ENCODE peak calls at places on chromosome 20, in five cellular contexts. One of them, this sample, is unnamed. For H3K27me3, the result is how much of the 10 kb centered on the place peaks cover.

GRCh38 chr20:47099749-47100515 is 205.3 kb downstream of the EYA2 start:
- DNase-seq in heart right ventricle: peak
- DNase-seq in fibroblast of lung: peak
- DNase-seq in cardiac muscle cell: peak
- DNase-seq in CD8-positive, alpha-beta T cell: no peak
- DNase-seq in this sample: peak

GRCh38 chr20:48371211-48371610 is 456.6 kb downstream of the PREX1 start:
- DNase-seq in heart right ventricle: no peak
- DNase-seq in cardiac muscle cell: no peak
- DNase-seq in CD8-positive, alpha-beta T cell: no peak
- DNase-seq in fibroblast of lung: no peak
- DNase-seq in this sample: no peak

GRCh38 chr20:64119681-64120341 is 12.4 kb upstream of the NPBWR2 start:
- DNase-seq in heart right ventricle: no peak
- DNase-seq in fibroblast of lung: peak
- DNase-seq in CD8-positive, alpha-beta T cell: no peak
- DNase-seq in cardiac muscle cell: no peak
- DNase-seq in this sample: no peak

GRCh38 chr20:33568378-33569289 is 78.7 kb downstream of the CBFA2T2 start:
- DNase-seq in cardiac muscle cell: no peak
- DNase-seq in heart right ventricle: peak
- DNase-seq in CD8-positive, alpha-beta T cell: no peak
- DNase-seq in fibroblast of lung: peak
- DNase-seq in this sample: no peak

GRCh38 chr20:56400001-56400640 is 7.7 kb downstream of the CSTF1 start:
- DNase-seq in cardiac muscle cell: peak
- DNase-seq in heart right ventricle: peak
- DNase-seq in CD8-positive, alpha-beta T cell: peak
- DNase-seq in fibroblast of lung: peak
- DNase-seq in this sample: no peak

GRCh38 chr20:57072184-57072583 is 194.3 kb downstream of the BMP7 start:
- DNase-seq in fibroblast of lung: no peak
- DNase-seq in cardiac muscle cell: no peak
- DNase-seq in CD8-positive, alpha-beta T cell: no peak
- DNase-seq in heart right ventricle: no peak
- DNase-seq in this sample: no peak

GRCh38 chr20:8964944-8965562 is 103.8 kb upstream of the PLCB4 start:
- DNase-seq in heart right ventricle: no peak
- DNase-seq in cardiac muscle cell: no peak
- DNase-seq in fibroblast of lung: no peak
- DNase-seq in CD8-positive, alpha-beta T cell: no peak
- DNase-seq in this sample: no peak

GRCh38 chr20:10558635-10559187 is 115.1 kb downstream of the JAG1 start:
- DNase-seq in CD8-positive, alpha-beta T cell: peak
- DNase-seq in heart right ventricle: no peak
- DNase-seq in cardiac muscle cell: peak
- DNase-seq in fibroblast of lung: peak
- DNase-seq in this sample: no peak

GRCh38 chr20:54526801-54527200 is 51.4 kb downstream of the DOK5 start:
- DNase-seq in CD8-positive, alpha-beta T cell: no peak
- DNase-seq in heart right ventricle: no peak
- DNase-seq in cardiac muscle cell: peak
- DNase-seq in fibroblast of lung: no peak
- DNase-seq in this sample: no peak

GRCh38 chr20:47379433-47380150 is 23.1 kb upstream of the ZMYND8 start:
- DNase-seq in cardiac muscle cell: peak
- DNase-seq in fibroblast of lung: peak
- DNase-seq in CD8-positive, alpha-beta T cell: no peak
- DNase-seq in heart right ventricle: no peak
- DNase-seq in this sample: no peak

GRCh38 chr20:21705466-21706344 is at the start of gene PAX1:
- DNase-seq in cardiac muscle cell: peak
- DNase-seq in heart right ventricle: no peak
- DNase-seq in CD8-positive, alpha-beta T cell: no peak
- DNase-seq in fibroblast of lung: no peak
- DNase-seq in this sample: no peak

GRCh38 chr20:57629976-57630525 is 9.8 kb upstream of the ZBP1 start:
- DNase-seq in fibroblast of lung: no peak
- DNase-seq in cardiac muscle cell: no peak
- DNase-seq in CD8-positive, alpha-beta T cell: no peak
- DNase-seq in heart right ventricle: peak
- DNase-seq in this sample: no peak

GRCh38 chr20:10359621-10360040 is 74.4 kb downstream of the MKKS start:
- DNase-seq in CD8-positive, alpha-beta T cell: no peak
- DNase-seq in heart right ventricle: no peak
- DNase-seq in fibroblast of lung: peak
- DNase-seq in cardiac muscle cell: peak
- DNase-seq in this sample: no peak

GRCh38 chr20:45867811-45868176 is 10.4 kb downstream of the ZSWIM3 start:
- DNase-seq in cardiac muscle cell: peak
- DNase-seq in fibroblast of lung: peak
- DNase-seq in heart right ventricle: no peak
- DNase-seq in CD8-positive, alpha-beta T cell: no peak
- DNase-seq in this sample: no peak
- H3K27me3 ChIP-seq in cardiac muscle cell: under half
- H3K27me3 ChIP-seq in fibroblast of lung: under half
- H3K27me3 ChIP-seq in heart right ventricle: under half
- H3K27me3 ChIP-seq in CD8-positive, alpha-beta T cell: under half
- H3K27me3 ChIP-seq in this sample: under half

GRCh38 chr20:62975251-62975770 is 22.8 kb downstream of the SLC17A9 start:
- DNase-seq in cardiac muscle cell: no peak
- DNase-seq in heart right ventricle: no peak
- DNase-seq in fibroblast of lung: no peak
- DNase-seq in CD8-positive, alpha-beta T cell: no peak
- DNase-seq in this sample: no peak
- H3K27me3 ChIP-seq in cardiac muscle cell: half or more
- H3K27me3 ChIP-seq in heart right ventricle: half or more
- H3K27me3 ChIP-seq in fibroblast of lung: under half
- H3K27me3 ChIP-seq in CD8-positive, alpha-beta T cell: under half
- H3K27me3 ChIP-seq in this sample: under half

DNA sequence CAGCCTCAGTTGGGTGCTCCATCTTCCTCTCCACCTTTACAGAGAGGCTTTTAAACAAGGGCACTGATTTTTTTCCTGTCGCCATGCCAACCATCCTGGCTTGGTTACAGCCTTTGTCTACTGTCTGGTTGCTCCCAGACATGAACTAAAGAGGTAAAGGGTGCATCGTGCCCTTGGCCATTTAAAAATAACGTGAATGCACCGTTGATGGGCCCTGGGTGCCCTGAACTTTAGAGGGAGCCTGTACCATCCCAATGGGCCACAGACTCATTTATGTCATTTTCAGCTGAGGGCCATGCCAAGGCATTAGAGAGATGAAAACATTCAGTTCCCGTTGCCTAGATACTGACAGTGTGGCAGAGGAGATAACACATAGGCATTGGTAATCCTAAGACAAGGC is 23.3 kb downstream of the TMC2 start:
- DNase-seq in heart right ventricle: no peak
- DNase-seq in cardiac muscle cell: no peak
- DNase-seq in fibroblast of lung: no peak
- DNase-seq in CD8-positive, alpha-beta T cell: no peak
- DNase-seq in this sample: no peak
- H3K27me3 ChIP-seq in heart right ventricle: half or more
- H3K27me3 ChIP-seq in cardiac muscle cell: half or more
- H3K27me3 ChIP-seq in fibroblast of lung: under half
- H3K27me3 ChIP-seq in CD8-positive, alpha-beta T cell: under half
- H3K27me3 ChIP-seq in this sample: under half

GRCh38 chr20:62997626-62998025 is 9.1 kb downstream of the BHLHE23 start:
- DNase-seq in fibroblast of lung: no peak
- DNase-seq in CD8-positive, alpha-beta T cell: no peak
- DNase-seq in heart right ventricle: no peak
- DNase-seq in cardiac muscle cell: no peak
- DNase-seq in this sample: no peak

GRCh38 chr20:63000958-63001357 is 5.8 kb downstream of the BHLHE23 start:
- DNase-seq in cardiac muscle cell: no peak
- DNase-seq in CD8-positive, alpha-beta T cell: no peak
- DNase-seq in heart right ventricle: no peak
- DNase-seq in fibroblast of lung: no peak
- DNase-seq in this sample: no peak

GRCh38 chr20:63000036-63000435 is 6.7 kb downstream of the BHLHE23 start:
- DNase-seq in fibroblast of lung: no peak
- DNase-seq in cardiac muscle cell: no peak
- DNase-seq in heart right ventricle: no peak
- DNase-seq in CD8-positive, alpha-beta T cell: no peak
- DNase-seq in this sample: no peak

GRCh38 chr20:62998449-62998848 is 8.3 kb downstream of the BHLHE23 start:
- DNase-seq in fibroblast of lung: no peak
- DNase-seq in cardiac muscle cell: no peak
- DNase-seq in CD8-positive, alpha-beta T cell: no peak
- DNase-seq in heart right ventricle: no peak
- DNase-seq in this sample: no peak

GRCh38 chr20:62999580-62999979 is 7.2 kb downstream of the BHLHE23 start:
- DNase-seq in heart right ventricle: no peak
- DNase-seq in fibroblast of lung: no peak
- DNase-seq in CD8-positive, alpha-beta T cell: no peak
- DNase-seq in cardiac muscle cell: no peak
- DNase-seq in this sample: no peak
- H3K27me3 ChIP-seq in heart right ventricle: half or more
- H3K27me3 ChIP-seq in fibroblast of lung: under half
- H3K27me3 ChIP-seq in CD8-positive, alpha-beta T cell: under half
- H3K27me3 ChIP-seq in cardiac muscle cell: half or more
- H3K27me3 ChIP-seq in this sample: half or more

GRCh38 chr20:62725596-62726268 is 17.1 kb downstream of the NTSR1 start:
- DNase-seq in cardiac muscle cell: no peak
- DNase-seq in fibroblast of lung: no peak
- DNase-seq in CD8-positive, alpha-beta T cell: no peak
- DNase-seq in heart right ventricle: no peak
- DNase-seq in this sample: no peak

GRCh38 chr20:62727584-62728027 is 19.0 kb downstream of the NTSR1 start:
- DNase-seq in fibroblast of lung: no peak
- DNase-seq in heart right ventricle: no peak
- DNase-seq in CD8-positive, alpha-beta T cell: no peak
- DNase-seq in cardiac muscle cell: no peak
- DNase-seq in this sample: peak

GRCh38 chr20:62726276-62726675 is 17.6 kb downstream of the NTSR1 start:
- DNase-seq in CD8-positive, alpha-beta T cell: no peak
- DNase-seq in cardiac muscle cell: no peak
- DNase-seq in fibroblast of lung: no peak
- DNase-seq in heart right ventricle: no peak
- DNase-seq in this sample: peak

GRCh38 chr20:62728028-62728780 is 19.6 kb downstream of the NTSR1 start:
- DNase-seq in fibroblast of lung: no peak
- DNase-seq in heart right ventricle: no peak
- DNase-seq in cardiac muscle cell: no peak
- DNase-seq in CD8-positive, alpha-beta T cell: no peak
- DNase-seq in this sample: no peak

DNA sequence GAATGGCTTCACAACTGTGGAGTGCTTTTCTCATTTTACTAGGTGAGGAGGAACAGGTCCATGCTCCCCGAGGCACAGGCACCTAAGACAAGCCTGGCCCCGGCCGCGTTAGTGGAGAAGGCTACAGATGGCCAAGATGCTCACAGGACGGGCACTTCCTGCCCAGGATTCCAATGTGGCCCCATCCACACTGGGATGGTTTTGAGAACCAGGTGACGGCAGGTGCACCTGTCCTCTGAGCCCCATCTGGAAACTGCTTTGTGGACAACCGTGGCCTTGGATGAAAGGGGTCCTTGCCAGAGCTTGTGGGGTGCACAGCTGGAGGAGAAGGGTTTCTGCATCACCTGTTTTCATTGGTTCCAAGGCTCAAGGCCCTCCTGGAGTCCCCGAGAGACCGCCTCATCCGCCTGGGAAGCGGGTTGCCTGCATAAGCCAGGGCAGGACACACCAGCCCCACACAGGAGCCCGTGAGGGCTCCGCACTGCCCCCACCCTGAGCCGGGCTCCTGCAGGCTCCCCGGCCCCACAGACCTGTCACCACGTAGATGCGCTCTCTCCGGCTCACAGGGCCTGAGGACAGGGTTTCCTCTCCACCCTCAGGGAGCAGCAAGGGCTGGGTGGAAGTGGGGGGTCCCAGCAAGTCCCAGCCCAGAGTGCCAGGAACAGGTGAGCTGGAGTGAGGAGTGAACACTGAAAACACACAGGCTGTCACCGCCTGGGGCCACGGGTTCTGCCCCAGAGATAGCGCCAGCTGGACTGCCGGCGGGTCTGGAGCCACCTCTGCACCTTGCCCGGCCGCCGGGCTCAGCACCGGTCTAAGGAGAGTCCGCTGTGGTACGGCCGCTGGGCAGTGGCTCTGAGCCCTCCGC is 18.3 kb downstream of the NTSR1 start:
- DNase-seq in fibroblast of lung: no peak
- DNase-seq in cardiac muscle cell: no peak
- DNase-seq in CD8-positive, alpha-beta T cell: no peak
- DNase-seq in heart right ventricle: no peak
- DNase-seq in this sample: no peak
- H3K27me3 ChIP-seq in fibroblast of lung: under half
- H3K27me3 ChIP-seq in cardiac muscle cell: under half
- H3K27me3 ChIP-seq in CD8-positive, alpha-beta T cell: under half
- H3K27me3 ChIP-seq in heart right ventricle: half or more
- H3K27me3 ChIP-seq in this sample: under half

GRCh38 chr20:25081730-25082497 is at the start of gene VSX1:
- DNase-seq in heart right ventricle: no peak
- DNase-seq in CD8-positive, alpha-beta T cell: no peak
- DNase-seq in fibroblast of lung: no peak
- DNase-seq in cardiac muscle cell: no peak
- DNase-seq in this sample: no peak

GRCh38 chr20:25083773-25084615 is 2.1 kb upstream of the VSX1 start:
- DNase-seq in heart right ventricle: no peak
- DNase-seq in CD8-positive, alpha-beta T cell: no peak
- DNase-seq in fibroblast of lung: no peak
- DNase-seq in cardiac muscle cell: no peak
- DNase-seq in this sample: peak

GRCh38 chr20:25083141-25083772 is 1.3 kb upstream of the VSX1 start:
- DNase-seq in heart right ventricle: no peak
- DNase-seq in cardiac muscle cell: no peak
- DNase-seq in CD8-positive, alpha-beta T cell: no peak
- DNase-seq in fibroblast of lung: no peak
- DNase-seq in this sample: peak

GRCh38 chr20:25081065-25081729 is 744 bp downstream of the VSX1 start:
- DNase-seq in heart right ventricle: no peak
- DNase-seq in cardiac muscle cell: peak
- DNase-seq in fibroblast of lung: no peak
- DNase-seq in CD8-positive, alpha-beta T cell: no peak
- DNase-seq in this sample: peak

DNA sequence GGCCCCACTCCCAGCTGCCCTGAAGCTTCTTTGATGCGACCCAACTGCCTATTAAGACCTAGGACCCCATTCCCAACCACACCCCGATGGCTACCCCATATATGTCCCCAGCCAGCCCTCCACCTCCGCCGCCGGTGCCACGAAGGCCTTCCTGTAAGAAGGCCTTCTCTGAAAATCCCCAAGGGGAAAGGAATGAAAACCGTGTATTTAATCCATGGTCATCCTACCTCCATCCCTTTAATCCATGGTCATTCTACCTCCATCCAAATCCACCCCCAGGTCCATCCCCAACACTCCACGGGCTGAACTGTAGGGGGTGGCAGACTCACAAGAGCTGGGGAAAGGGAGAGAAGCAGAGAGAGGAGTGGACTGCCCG is 545 bp upstream of the VSX1 start:
- DNase-seq in heart right ventricle: no peak
- DNase-seq in cardiac muscle cell: no peak
- DNase-seq in CD8-positive, alpha-beta T cell: no peak
- DNase-seq in fibroblast of lung: no peak
- DNase-seq in this sample: peak
- H3K27me3 ChIP-seq in heart right ventricle: half or more
- H3K27me3 ChIP-seq in cardiac muscle cell: half or more
- H3K27me3 ChIP-seq in CD8-positive, alpha-beta T cell: under half
- H3K27me3 ChIP-seq in fibroblast of lung: half or more
- H3K27me3 ChIP-seq in this sample: half or more